ENCODE peak calls at places on chromosomes 1 and 21, in eight cellular contexts. N is HTR-8/SVneo, A is GM06990, G is amniotic epithelial cell, T is astrocyte, L is NCI-H345, X is endothelial cell, O is astrocyte of the spinal cord. U is an unnamed sample.

GRCh38 chr1:7705048-7705907 is 65.8 kb upstream of the VAMP3 start:
- DNase-seq in A (no peak), N (no peak), L (no peak), X (peak; percentile 18), G (no peak), T (no peak), O (no peak), U (no peak)

GRCh38 chr1:241774017-241774416 is 74.0 kb upstream of the EXO1 start:
- DNase-seq in X (no peak), A (no peak), G (no peak), N (no peak), O (no peak), T (no peak), L (no peak), U (no peak)

GRCh38 chr1:229671310-229671709 is 45.3 kb downstream of the URB2 start:
- DNase-seq in O (no peak), T (no peak), L (no peak), X (no peak), N (no peak), A (no peak), G (no peak), U (no peak)

GRCh38 chr21:31282095-31282709 is 61.9 kb downstream of the TIAM1 start:
- DNase-seq in N (peak; percentile 70), X (no peak), T (peak; percentile 100), O (peak; percentile 98), G (peak; percentile 95), L (no peak), A (no peak), U (no peak)

GRCh38 chr1:19366599-19367315 is 54.6 kb downstream of the SLC66A1 start:
- DNase-seq in X (no peak), A (no peak), N (no peak), G (no peak), L (peak; percentile 20), T (no peak), O (no peak), U (no peak)

GRCh38 chr1:225767591-225768540 is 9.8 kb upstream of the SRP9 start:
- DNase-seq in G (peak; percentile 60), L (no peak), N (no peak), A (no peak), O (peak; percentile 66), T (peak; percentile 68), X (no peak), U (no peak)

GRCh38 chr1:15303912-15304311 is 56.9 kb downstream of the FHAD1 start:
- DNase-seq in N (no peak), A (no peak), L (peak; percentile 9), O (no peak), G (no peak), T (no peak), X (no peak), U (no peak)

GRCh38 chr1:201506092-201506491 is 831 bp downstream of the CSRP1 start:
- DNase-seq in A (no peak), T (no peak), O (no peak), G (no peak), N (no peak), L (no peak), X (no peak), U (no peak)

GRCh38 chr1:81560629-81561028 is 240.1 kb upstream of the ADGRL2 start:
- DNase-seq in T (no peak), O (no peak), X (no peak), L (no peak), A (no peak), G (no peak), N (no peak), U (no peak)

GRCh38 chr1:160724445-160725242 is 13.0 kb upstream of the CD48 start:
- DNase-seq in T (no peak), N (no peak), L (no peak), O (no peak), A (no peak), G (no peak), X (no peak), U (peak; percentile 35)

GRCh38 chr1:243731301-243731891 is 118.6 kb downstream of the AKT3 start:
- DNase-seq in T (peak; percentile 82), O (peak; percentile 89), A (no peak), G (no peak), N (no peak), L (peak; percentile 11), X (no peak), U (no peak)